ENCODE peak calls at places on chromosomes 12 and 14, in five cellular contexts. S is EH, Q is NCI-H460, W is HT-29, F is cardiac septum. U is an unnamed sample.

GRCh38 chr14:28754209-28754985 is 12.2 kb upstream of the FOXG1 start:
- DNase-seq in S (peak), Q (peak), W (peak), F (no peak), U (no peak)

GRCh38 chr14:63544641-63545234 is 1.6 kb upstream of the PPP2R5E start:
- DNase-seq in S (peak), Q (no peak), W (peak), F (no peak), U (no peak)

GRCh38 chr12:116761499-116761898 is 23.4 kb downstream of the RNFT2 start:
- DNase-seq in S (no peak), Q (no peak), W (no peak), F (no peak), U (no peak)

GRCh38 chr14:69055125-69055524 is 76.0 kb upstream of the ACTN1 start:
- DNase-seq in S (peak), Q (no peak), W (no peak), F (no peak), U (no peak)

GRCh38 chr14:100615736-100616695 is 28.8 kb upstream of the BEGAIN start:
- DNase-seq in S (no peak), Q (no peak), W (no peak), F (no peak), U (no peak)

GRCh38 chr12:118312578-118312977 is 60.1 kb downstream of the TAOK3 start:
- DNase-seq in S (no peak), Q (no peak), W (no peak), F (no peak), U (no peak)

GRCh38 chr14:56759094-56759493 is 51.2 kb downstream of the OTX2 start:
- DNase-seq in S (no peak), Q (no peak), W (no peak), F (no peak), U (no peak)

GRCh38 chr14:94676495-94677238 is 64.5 kb downstream of the SERPINA3 start:
- DNase-seq in S (no peak), Q (no peak), W (no peak), F (peak), U (no peak)

GRCh38 chr12:5309654-5310053 is 122.3 kb upstream of the NTF3 start:
- DNase-seq in S (no peak), Q (no peak), W (peak), F (no peak), U (no peak)

GRCh38 chr14:106657460-106657859 is 1131.1 kb downstream of the TMEM121 start:
- DNase-seq in S (no peak), Q (no peak), W (peak), F (no peak), U (no peak)

GRCh38 chr14:69652942-69653680 is 41.7 kb downstream of the SUSD6 start:
- DNase-seq in S (peak), Q (no peak), W (no peak), F (no peak), U (no peak)

GRCh38 chr14:103199141-103199540 is 75.9 kb downstream of the TNFAIP2 start:
- DNase-seq in S (peak), Q (no peak), W (no peak), F (peak), U (no peak)

GRCh38 chr14:65210827-65211192 is 108.5 kb upstream of the MAX start:
- DNase-seq in S (peak), Q (no peak), W (no peak), F (no peak), U (no peak)

GRCh38 chr12:54125950-54126695 is 62.7 kb downstream of the SMUG1 start:
- DNase-seq in S (peak), Q (no peak), W (no peak), F (no peak), U (no peak)

GRCh38 chr12:107622005-107622404 is 63.6 kb upstream of the PWP1 start:
- DNase-seq in S (peak), Q (peak), W (peak), F (no peak), U (no peak)

GRCh38 chr12:122079038-122079531 is 529 bp downstream of the MLXIP start:
- DNase-seq in S (no peak), Q (no peak), W (peak), F (no peak), U (no peak)

GRCh38 chr12:14775652-14776020 is 27.6 kb downstream of the WBP11 start:
- DNase-seq in S (no peak), Q (peak), W (peak), F (no peak), U (no peak)

GRCh38 chr14:90520326-90520725 is 123.5 kb downstream of the CALM1 start:
- DNase-seq in S (no peak), Q (no peak), W (no peak), F (no peak), U (no peak)

GRCh38 chr14:28785096-28785952 is 18.7 kb downstream of the FOXG1 start:
- DNase-seq in S (peak), Q (no peak), W (no peak), F (no peak), U (no peak)

GRCh38 chr12:117540011-117540410 is 178.6 kb upstream of the NOS1 start:
- DNase-seq in S (no peak), Q (no peak), W (no peak), F (no peak), U (no peak)

GRCh38 chr14:80325688-80326087 is 114.4 kb upstream of the DIO2 start:
- DNase-seq in S (no peak), Q (no peak), W (no peak), F (no peak), U (no peak)

GRCh38 chr12:108419949-108420348 is 80.8 kb upstream of the CMKLR1 start:
- DNase-seq in S (peak), Q (peak), W (no peak), F (no peak), U (no peak)

GRCh38 chr14:95265106-95266094 is 54.3 kb downstream of the CLMN start:
- DNase-seq in S (peak), Q (peak), W (peak), F (peak), U (no peak)

GRCh38 chr12:119222222-119222951 is 43.7 kb downstream of the HSPB8 start:
- DNase-seq in S (no peak), Q (no peak), W (no peak), F (no peak), U (no peak)

GRCh38 chr12:31819427-31819826 is 90.6 kb upstream of the AMN1 start:
- DNase-seq in S (no peak), Q (no peak), W (peak), F (no peak), U (no peak)

GRCh38 chr14:24408764-24409163 is 10.0 kb downstream of the NYNRIN start:
- DNase-seq in S (no peak), Q (no peak), W (no peak), F (no peak), U (no peak)

GRCh38 chr12:12503384-12504078 is 59.1 kb downstream of the DUSP16 start:
- DNase-seq in S (no peak), Q (no peak), W (no peak), F (no peak), U (no peak)

GRCh38 chr14:51575225-51576111 is 76.2 kb upstream of the FRMD6 start:
- DNase-seq in S (no peak), Q (no peak), W (no peak), F (no peak), U (no peak)

GRCh38 chr12:65306603-65307501 is 28.4 kb downstream of the MSRB3 start:
- DNase-seq in S (peak), Q (peak), W (peak), F (peak), U (no peak)